ENCODE peak calls at places on chromosomes 2 and 18, in five cellular contexts. One of them, this sample, is unnamed. For H3K4me1 and H3K27me3, the result is how much of the 10 kb centered on the place peaks cover.

GRCh38 chr2:224927671-224928173 is 114.5 kb downstream of the DOCK10 start:
- DNase-seq in tibial artery: no peak
- DNase-seq in fibroblast of lung: peak
- DNase-seq in prostate gland: peak
- DNase-seq in astrocyte: peak
- DNase-seq in this sample: no peak

GRCh38 chr2:120017201-120017600 is 4.3 kb downstream of the EPB41L5 start:
- DNase-seq in tibial artery: no peak
- DNase-seq in fibroblast of lung: no peak
- DNase-seq in prostate gland: no peak
- DNase-seq in astrocyte: no peak
- DNase-seq in this sample: no peak

GRCh38 chr2:20755132-20755800 is 67.6 kb downstream of the LDAH start:
- DNase-seq in tibial artery: no peak
- DNase-seq in fibroblast of lung: peak
- DNase-seq in prostate gland: no peak
- DNase-seq in astrocyte: no peak
- DNase-seq in this sample: no peak

GRCh38 chr2:226123307-226123706 is 676.3 kb downstream of the IRS1 start:
- DNase-seq in tibial artery: no peak
- DNase-seq in fibroblast of lung: peak
- DNase-seq in prostate gland: peak
- DNase-seq in astrocyte: peak
- DNase-seq in this sample: no peak

GRCh38 chr18:44804033-44804432 is 123.3 kb downstream of the SETBP1 start:
- DNase-seq in tibial artery: no peak
- DNase-seq in fibroblast of lung: peak
- DNase-seq in prostate gland: no peak
- DNase-seq in astrocyte: no peak
- DNase-seq in this sample: no peak

GRCh38 chr18:3526421-3527354 is 76.7 kb downstream of the TGIF1 start:
- DNase-seq in tibial artery: no peak
- DNase-seq in fibroblast of lung: peak
- DNase-seq in prostate gland: no peak
- DNase-seq in astrocyte: peak
- DNase-seq in this sample: no peak

GRCh38 chr2:42132066-42132965 is 36.8 kb upstream of the EML4 start:
- DNase-seq in tibial artery: no peak
- DNase-seq in fibroblast of lung: peak
- DNase-seq in prostate gland: no peak
- DNase-seq in astrocyte: peak
- DNase-seq in this sample: no peak

GRCh38 chr2:220182790-220183189 is 555.4 kb downstream of the SLC4A3 start:
- DNase-seq in tibial artery: no peak
- DNase-seq in fibroblast of lung: no peak
- DNase-seq in prostate gland: no peak
- DNase-seq in astrocyte: no peak
- DNase-seq in this sample: no peak

GRCh38 chr2:207133862-207134519 is 31.8 kb downstream of the KLF7 start:
- DNase-seq in tibial artery: peak
- DNase-seq in fibroblast of lung: peak
- DNase-seq in prostate gland: peak
- DNase-seq in astrocyte: peak
- DNase-seq in this sample: peak

GRCh38 chr2:232026941-232027340 is 65.4 kb downstream of the DIS3L2 start:
- DNase-seq in tibial artery: no peak
- DNase-seq in fibroblast of lung: no peak
- DNase-seq in prostate gland: no peak
- DNase-seq in astrocyte: no peak
- DNase-seq in this sample: no peak

GRCh38 chr2:232029336-232029735 is 67.8 kb downstream of the DIS3L2 start:
- DNase-seq in tibial artery: no peak
- DNase-seq in fibroblast of lung: no peak
- DNase-seq in prostate gland: no peak
- DNase-seq in astrocyte: no peak
- DNase-seq in this sample: no peak

GRCh38 chr2:232027530-232027929 is 66.0 kb downstream of the DIS3L2 start:
- DNase-seq in tibial artery: no peak
- DNase-seq in fibroblast of lung: no peak
- DNase-seq in prostate gland: no peak
- DNase-seq in astrocyte: no peak
- DNase-seq in this sample: no peak

GRCh38 chr2:232028631-232029030 is 67.1 kb downstream of the DIS3L2 start:
- DNase-seq in tibial artery: no peak
- DNase-seq in fibroblast of lung: peak
- DNase-seq in prostate gland: no peak
- DNase-seq in astrocyte: peak
- DNase-seq in this sample: no peak

GRCh38 chr2:232028071-232028470 is 66.6 kb downstream of the DIS3L2 start:
- DNase-seq in tibial artery: no peak
- DNase-seq in fibroblast of lung: no peak
- DNase-seq in prostate gland: no peak
- DNase-seq in astrocyte: no peak
- DNase-seq in this sample: no peak
- H3K4me1 ChIP-seq in tibial artery: under half
- H3K4me1 ChIP-seq in fibroblast of lung: under half
- H3K4me1 ChIP-seq in prostate gland: under half
- H3K4me1 ChIP-seq in astrocyte: under half
- H3K4me1 ChIP-seq in this sample: under half

GRCh38 chr2:176067587-176068002 is 16.2 kb downstream of the EVX2 start:
- DNase-seq in tibial artery: no peak
- DNase-seq in fibroblast of lung: no peak
- DNase-seq in prostate gland: no peak
- DNase-seq in astrocyte: no peak
- DNase-seq in this sample: no peak

GRCh38 chr2:176068037-176068832 is 15.5 kb downstream of the EVX2 start:
- DNase-seq in tibial artery: no peak
- DNase-seq in fibroblast of lung: no peak
- DNase-seq in prostate gland: no peak
- DNase-seq in astrocyte: no peak
- DNase-seq in this sample: no peak

GRCh38 chr2:176063958-176064357 is 19.8 kb downstream of the EVX2 start:
- DNase-seq in tibial artery: no peak
- DNase-seq in fibroblast of lung: no peak
- DNase-seq in prostate gland: no peak
- DNase-seq in astrocyte: no peak
- DNase-seq in this sample: no peak

GRCh38 chr2:176071330-176072291 is 12.2 kb downstream of the EVX2 start:
- DNase-seq in tibial artery: no peak
- DNase-seq in fibroblast of lung: no peak
- DNase-seq in prostate gland: no peak
- DNase-seq in astrocyte: no peak
- DNase-seq in this sample: no peak

DNA sequence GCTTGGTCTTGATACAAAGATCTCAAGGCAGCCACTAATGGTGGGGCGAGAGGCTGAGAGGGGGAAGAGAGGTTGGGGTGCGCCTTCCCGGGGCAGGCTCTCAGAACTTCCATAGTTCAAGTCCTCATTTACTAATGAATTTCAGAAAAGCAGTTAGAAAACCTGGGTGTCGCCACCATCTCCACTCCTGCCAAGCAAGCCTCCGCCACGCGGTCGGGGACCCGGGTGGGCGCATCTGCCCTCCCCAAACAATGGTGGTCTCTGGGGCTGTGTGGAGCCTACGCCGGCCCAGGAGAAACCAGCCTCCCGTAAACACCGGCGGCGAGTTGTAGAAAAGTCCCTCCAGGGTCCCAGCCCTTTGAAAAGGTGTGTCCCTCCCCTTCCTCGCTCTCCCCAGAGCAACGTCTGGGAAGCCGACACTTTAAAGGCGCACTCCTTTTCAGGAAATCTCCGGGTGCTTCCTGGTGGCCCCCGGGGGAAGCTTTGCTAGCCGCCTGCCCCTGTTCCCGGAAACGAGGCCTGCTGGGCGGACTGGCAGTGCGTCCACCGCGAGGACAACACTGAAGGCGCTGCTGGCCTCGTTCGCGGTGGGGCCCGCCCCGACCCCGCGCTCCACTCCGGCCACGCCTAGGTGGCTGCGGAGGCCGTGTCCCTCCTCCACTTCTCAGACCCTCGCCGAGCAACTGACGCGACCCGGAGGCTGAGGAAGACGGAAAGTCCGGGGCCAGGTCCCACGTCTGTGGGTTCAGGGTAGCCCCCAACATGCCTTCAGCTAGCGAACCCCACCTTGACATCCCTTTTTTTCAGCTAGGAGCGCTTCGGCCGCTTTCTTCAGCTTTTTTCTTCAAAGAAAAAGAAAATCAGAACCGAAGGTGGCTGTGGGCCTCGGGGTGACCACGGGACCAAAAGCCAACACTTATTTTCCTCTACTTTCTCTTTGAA is 16.8 kb downstream of the EVX2 start:
- DNase-seq in tibial artery: no peak
- DNase-seq in fibroblast of lung: no peak
- DNase-seq in prostate gland: no peak
- DNase-seq in astrocyte: no peak
- DNase-seq in this sample: no peak
- H3K27me3 ChIP-seq in tibial artery: half or more
- H3K27me3 ChIP-seq in fibroblast of lung: under half
- H3K27me3 ChIP-seq in prostate gland: under half
- H3K27me3 ChIP-seq in astrocyte: half or more
- H3K27me3 ChIP-seq in this sample: under half

DNA sequence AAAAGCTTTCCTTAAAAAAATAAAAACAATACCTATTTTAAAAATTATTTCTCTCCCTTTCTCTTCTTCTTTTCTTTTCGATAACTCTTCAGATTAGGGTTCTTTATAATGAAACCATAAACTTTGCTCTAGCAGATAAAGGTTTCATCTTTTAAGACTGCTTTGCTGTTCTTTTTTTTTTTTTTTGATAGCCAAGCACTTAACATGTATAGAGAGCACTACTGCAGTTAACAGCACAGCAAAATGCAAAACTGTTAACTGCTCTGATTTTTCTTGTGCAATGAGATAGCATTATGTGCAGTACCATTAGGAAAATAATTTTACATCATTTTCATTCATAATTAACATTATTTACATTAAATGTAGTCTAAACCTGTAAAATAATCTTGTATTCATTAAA is 36.3 kb downstream of the GALNT1 start:
- DNase-seq in tibial artery: no peak
- DNase-seq in fibroblast of lung: no peak
- DNase-seq in prostate gland: no peak
- DNase-seq in astrocyte: no peak
- DNase-seq in this sample: no peak
- H3K4me1 ChIP-seq in tibial artery: under half
- H3K4me1 ChIP-seq in fibroblast of lung: under half
- H3K4me1 ChIP-seq in prostate gland: under half
- H3K4me1 ChIP-seq in astrocyte: under half
- H3K4me1 ChIP-seq in this sample: under half

DNA sequence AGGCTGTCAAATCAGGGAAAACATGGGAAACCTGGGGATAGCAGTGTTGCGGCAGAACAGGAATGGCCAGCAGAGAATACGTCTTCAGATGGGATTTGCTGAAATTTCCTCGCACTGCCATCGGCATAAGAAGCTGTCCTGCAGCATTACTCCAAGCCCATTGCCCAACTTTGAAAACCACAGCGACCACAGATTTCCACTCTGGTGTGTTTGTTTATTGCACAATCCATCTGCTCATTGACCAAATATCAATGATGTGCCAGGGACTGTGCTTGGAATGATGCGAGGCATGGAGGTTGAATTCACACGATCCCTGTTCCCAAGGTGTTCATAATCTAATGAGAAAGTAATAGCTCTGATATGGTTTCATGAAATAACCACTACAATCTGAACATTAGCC is 383.3 kb upstream of the MYT1L start:
- DNase-seq in tibial artery: no peak
- DNase-seq in fibroblast of lung: no peak
- DNase-seq in prostate gland: no peak
- DNase-seq in astrocyte: no peak
- DNase-seq in this sample: no peak
- H3K27me3 ChIP-seq in tibial artery: under half
- H3K27me3 ChIP-seq in fibroblast of lung: under half
- H3K27me3 ChIP-seq in prostate gland: under half
- H3K27me3 ChIP-seq in astrocyte: under half
- H3K27me3 ChIP-seq in this sample: under half

GRCh38 chr2:85505551-85506238 is 33.3 kb upstream of the MAT2A start:
- DNase-seq in tibial artery: peak
- DNase-seq in fibroblast of lung: no peak
- DNase-seq in prostate gland: no peak
- DNase-seq in astrocyte: no peak
- DNase-seq in this sample: no peak
- H3K4me1 ChIP-seq in tibial artery: under half
- H3K4me1 ChIP-seq in fibroblast of lung: under half
- H3K4me1 ChIP-seq in prostate gland: under half
- H3K4me1 ChIP-seq in astrocyte: under half
- H3K4me1 ChIP-seq in this sample: under half

GRCh38 chr2:67516899-67517530 is 119.9 kb downstream of the ETAA1 start:
- DNase-seq in tibial artery: no peak
- DNase-seq in fibroblast of lung: peak
- DNase-seq in prostate gland: peak
- DNase-seq in astrocyte: peak
- DNase-seq in this sample: no peak
- H3K27me3 ChIP-seq in tibial artery: under half
- H3K27me3 ChIP-seq in fibroblast of lung: under half
- H3K27me3 ChIP-seq in prostate gland: under half
- H3K27me3 ChIP-seq in astrocyte: under half
- H3K27me3 ChIP-seq in this sample: under half

DNA sequence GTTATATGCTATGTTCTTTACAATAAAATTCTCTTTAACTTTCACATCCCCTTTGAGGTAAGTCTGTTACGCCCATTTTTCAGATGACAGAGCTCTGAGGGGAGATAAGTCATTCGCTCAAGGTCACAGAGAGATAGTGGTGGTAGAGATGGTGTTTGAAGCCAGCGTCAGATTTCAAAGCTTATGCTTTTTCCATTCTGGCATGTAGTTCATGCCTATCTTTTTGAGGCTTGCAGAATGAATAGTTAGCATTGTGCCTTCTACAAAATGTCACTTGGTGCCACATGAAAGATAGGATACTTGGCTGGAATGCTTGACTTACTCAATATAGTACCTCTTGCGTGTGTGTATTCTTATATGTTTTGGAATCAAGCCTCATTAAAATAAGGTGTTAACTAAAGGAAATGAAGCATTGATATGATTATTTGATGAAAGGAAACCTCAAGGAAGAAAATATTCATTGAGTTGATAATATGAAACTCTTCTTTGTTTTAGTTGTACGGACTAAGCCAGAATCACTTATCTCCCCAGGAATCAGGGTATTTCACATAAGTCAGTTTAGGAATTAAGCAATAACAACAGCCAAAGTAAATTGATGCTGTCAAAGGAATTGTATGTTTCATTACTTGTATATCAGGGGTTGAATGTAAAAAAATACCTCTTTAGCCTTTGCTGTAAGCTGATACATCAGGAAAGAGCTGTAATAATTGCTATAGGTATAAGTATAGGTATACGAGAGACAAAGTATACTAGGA is 15.5 kb downstream of the SPATS2L start:
- DNase-seq in tibial artery: no peak
- DNase-seq in fibroblast of lung: no peak
- DNase-seq in prostate gland: no peak
- DNase-seq in astrocyte: no peak
- DNase-seq in this sample: no peak
- H3K4me1 ChIP-seq in tibial artery: under half
- H3K4me1 ChIP-seq in fibroblast of lung: under half
- H3K4me1 ChIP-seq in prostate gland: under half
- H3K4me1 ChIP-seq in astrocyte: under half
- H3K4me1 ChIP-seq in this sample: under half

This sample was measured in ovary.